ENCODE peak calls at places on chromosomes 1 and 21, in nine cellular contexts. W is H1, H is right lobe of liver, L is suprapubic skin, Q is prostate gland, R is IMR-90, B is H54, J is erythroblast, P is transverse colon. T is an unnamed sample.

GRCh38 chr1:209490013-209490412 is 93.5 kb upstream of the CAMK1G start:
- DNase-seq in W (no peak), H (no peak), L (no peak), Q (no peak), R (peak; percentile 25), B (no peak), J (no peak), P (no peak), T (no peak)

GRCh38 chr1:183039985-183040447 is 16.8 kb downstream of the LAMC1 start:
- DNase-seq in W (no peak), H (no peak), L (no peak), Q (no peak), R (peak; percentile 88), B (peak; percentile 17), J (no peak), P (no peak), T (no peak)

GRCh38 chr1:191648939-191649338 is 509.3 kb upstream of the RGS18 start:
- DNase-seq in W (no peak), H (no peak), L (no peak), Q (no peak), R (no peak), B (no peak), J (no peak), P (no peak), T (no peak)

GRCh38 chr1:228102791-228103620 is at the start of gene C1orf35:
- DNase-seq in W (peak; percentile 73), H (peak; percentile 94), L (peak; percentile 96), Q (peak; percentile 88), R (peak; percentile 88), B (peak; percentile 96), J (peak; percentile 96), P (peak; percentile 96), T (peak; percentile 89)

GRCh38 chr1:11938722-11939526 is 4.4 kb downstream of the PLOD1 start:
- DNase-seq in W (no peak), H (no peak), L (no peak), Q (no peak), R (no peak), B (peak; percentile 50), J (no peak), P (no peak), T (peak; percentile 72)

GRCh38 chr1:158112994-158113758 is 67.5 kb upstream of the CD1D start:
- DNase-seq in W (no peak), H (no peak), L (no peak), Q (no peak), R (peak; percentile 15), B (no peak), J (peak; percentile 25), P (peak; percentile 37), T (no peak)

GRCh38 chr1:5743435-5744095 is 248.7 kb downstream of the NPHP4 start:
- DNase-seq in W (no peak), H (peak; percentile 40), L (no peak), Q (no peak), R (no peak), B (no peak), J (no peak), P (no peak), T (no peak)

GRCh38 chr1:206557636-206558473 is 50.5 kb downstream of the RASSF5 start:
- DNase-seq in W (no peak), H (no peak), L (no peak), Q (no peak), R (no peak), B (no peak), J (peak; percentile 54), P (no peak), T (no peak)

GRCh38 chr1:116529199-116529616 is 41.6 kb downstream of the CD58 start:
- DNase-seq in W (no peak), H (no peak), L (no peak), Q (no peak), R (peak; percentile 20), B (no peak), J (no peak), P (no peak), T (no peak)

GRCh38 chr21:31498985-31499384 is 154.9 kb upstream of the TIAM1 start:
- DNase-seq in W (no peak), H (no peak), L (no peak), Q (no peak), R (no peak), B (no peak), J (no peak), P (no peak), T (no peak)

GRCh38 chr1:228471762-228472398 is 15.3 kb upstream of the RNF187 start:
- DNase-seq in W (no peak), H (no peak), L (peak; percentile 13), Q (no peak), R (peak; percentile 44), B (peak; percentile 55), J (peak; percentile 70), P (no peak), T (no peak)

DNA sequence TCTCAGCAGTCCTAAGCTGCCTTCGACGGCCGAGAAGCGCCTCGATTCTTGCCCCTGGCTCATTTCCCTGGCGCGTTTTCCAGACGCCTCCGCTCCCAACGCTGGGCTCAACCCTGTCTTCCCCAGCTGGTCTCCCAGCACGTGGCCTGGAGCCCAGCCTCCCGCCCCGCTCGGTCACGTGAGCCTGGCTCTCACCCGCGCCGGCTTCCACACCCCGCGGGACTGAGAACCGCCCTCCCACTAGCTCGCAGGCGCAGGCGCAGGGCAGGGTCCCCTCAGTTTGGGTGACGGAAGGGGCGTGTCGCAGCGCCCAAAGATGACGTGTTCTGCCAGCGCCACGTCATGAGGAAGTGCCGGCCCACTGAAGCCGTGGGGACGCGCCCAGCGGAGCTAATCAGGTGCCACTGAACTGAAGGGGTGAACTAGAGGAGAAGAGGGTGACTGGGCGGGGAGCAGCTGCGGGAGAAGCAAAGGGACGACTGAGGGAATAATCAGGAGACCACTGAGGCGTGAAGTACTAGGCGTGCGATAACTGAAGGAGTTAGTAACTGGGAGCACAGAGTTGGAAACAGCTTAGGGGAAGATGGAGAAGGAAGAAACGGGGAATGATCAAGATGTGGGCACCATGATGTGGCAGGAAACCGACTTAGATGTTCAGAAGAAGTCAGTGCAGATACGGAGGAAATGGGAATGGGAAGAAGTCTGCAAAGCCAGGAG is at the start of gene DHDDS:
- DNase-seq in W (peak; percentile 95), H (peak; percentile 99), L (peak; percentile 99), Q (peak; percentile 96), R (peak; percentile 97), B (peak; percentile 72), J (peak; percentile 100), P (peak; percentile 99), T (peak; percentile 98)
- TF ChIP-seq POLR2A in W (peak; percentile 38), H (peak; percentile 69), L (no peak), Q (peak; percentile 76), R (peak; percentile 88), B (peak; percentile 71), J (peak; percentile 96), P (peak; percentile 97), T (peak; percentile 69)

GRCh38 chr1:15684042-15684461 is at the start of gene PLEKHM2:
- DNase-seq in W (no peak), H (no peak), L (no peak), Q (no peak), R (peak; percentile 35), B (no peak), J (peak; percentile 79), P (peak; percentile 50), T (no peak)
- TF ChIP-seq POLR2A in W (peak; percentile 40), H (peak; percentile 33), L (no peak), Q (no peak), R (peak; percentile 57), B (peak; percentile 63), J (peak; percentile 12), P (no peak), T (no peak)

DNA sequence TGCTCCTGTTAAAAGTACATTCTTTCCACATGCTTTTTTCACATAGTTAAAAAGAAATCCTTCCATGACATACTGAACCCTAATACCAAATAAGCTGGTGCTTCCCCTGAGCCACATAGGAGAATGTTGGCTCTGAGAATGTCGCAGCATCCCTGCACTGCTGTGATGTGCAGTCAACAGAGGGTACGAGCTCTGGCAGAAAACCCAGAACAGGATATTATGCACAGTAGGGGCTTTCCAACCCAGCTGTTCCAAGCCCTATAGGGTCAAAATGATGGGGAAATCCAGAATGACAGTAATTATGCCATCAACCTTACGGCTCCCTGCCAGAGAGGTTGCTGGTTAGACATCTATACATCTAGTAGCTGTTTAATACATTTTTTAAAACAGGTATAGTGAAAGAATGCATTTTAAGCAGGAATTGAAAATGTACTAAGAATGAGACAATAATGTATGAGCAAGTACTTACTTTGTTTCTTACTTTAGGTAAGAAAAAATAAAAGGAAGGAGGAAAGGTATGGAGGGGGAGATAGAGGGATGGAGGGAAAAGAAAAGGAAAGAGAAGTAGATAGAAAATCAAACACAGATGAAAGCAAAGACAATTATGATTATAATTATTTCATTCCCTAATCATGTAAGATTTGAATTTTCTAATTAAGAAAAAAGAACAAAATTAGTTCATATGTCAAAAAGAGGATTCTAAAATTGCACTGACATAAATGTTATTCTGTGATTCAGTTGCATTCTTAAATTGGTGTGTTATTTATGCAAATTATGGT is 126.0 kb downstream of the NR5A2 start:
- DNase-seq in W (no peak), H (no peak), L (no peak), Q (no peak), R (no peak), B (no peak), J (no peak), P (no peak), T (no peak)
- TF ChIP-seq POLR2A in W (no peak), H (no peak), L (no peak), Q (no peak), R (no peak), B (no peak), J (no peak), P (no peak), T (no peak)

DNA sequence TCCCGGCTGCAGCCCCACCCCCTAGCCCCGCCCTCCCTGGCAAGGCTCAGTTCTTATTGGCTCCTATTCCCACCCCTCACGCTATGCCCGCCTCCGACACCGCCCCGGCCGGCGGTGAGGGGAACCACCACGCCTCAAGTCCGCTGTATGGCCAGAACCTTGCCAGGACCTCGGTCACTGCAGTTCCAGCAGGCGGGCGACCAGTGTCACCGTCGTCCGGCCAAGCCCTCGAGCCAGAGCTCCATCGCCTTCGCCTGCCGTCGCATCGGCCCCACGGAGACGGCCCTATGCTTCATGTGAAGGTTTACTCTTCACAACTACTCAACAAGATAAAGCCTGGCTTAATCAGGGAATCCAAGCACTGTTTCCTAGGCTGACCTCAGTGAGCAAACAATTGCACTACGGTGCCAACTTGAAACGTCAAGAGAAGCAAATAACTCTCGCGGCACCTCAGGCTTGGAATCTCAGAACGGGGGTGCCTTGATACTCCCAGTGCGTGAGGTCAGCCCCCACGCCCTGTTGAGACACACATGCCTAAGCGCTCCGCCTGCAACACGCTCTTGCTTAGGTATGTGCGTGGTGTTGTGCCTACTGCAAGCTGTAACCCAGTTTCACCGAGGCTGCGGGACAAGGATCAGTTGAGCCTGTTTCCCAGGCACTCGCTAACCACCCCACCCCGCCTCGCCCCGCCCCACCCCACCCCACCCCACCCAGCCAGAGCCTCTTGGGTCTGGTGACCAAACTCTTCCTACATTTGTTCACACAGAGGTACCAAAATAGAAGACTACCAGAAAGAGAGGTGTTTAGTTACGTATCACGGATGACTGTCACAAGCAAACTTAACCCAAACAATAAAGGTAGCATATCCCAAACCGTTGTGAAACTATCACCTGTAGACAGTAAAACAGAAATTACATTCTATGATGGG is 498 bp upstream of the DENND2C start:
- DNase-seq in W (peak; percentile 69), H (peak; percentile 97), L (peak; percentile 97), Q (peak; percentile 95), R (peak; percentile 80), B (peak; percentile 52), J (peak; percentile 91), P (peak; percentile 96), T (peak; percentile 97)
- TF ChIP-seq POLR2A in W (peak; percentile 60), H (peak; percentile 81), L (no peak), Q (peak; percentile 75), R (peak; percentile 59), B (no peak), J (no peak), P (peak; percentile 65), T (peak; percentile 86)